ENCODE peak calls at places on chromosome 20, in six cellular contexts. X is A549, A is K562, C is GM12878, I is HepG2, W is endothelial cell of umbilical vein. P is an unnamed sample.

GRCh38 chr20:1327827-1328679 is 886 bp downstream of the SDCBP2 start:
- DNase-seq in X (no peak), A (no peak), C (no peak), I (peak), W (no peak), P (no peak)

GRCh38 chr20:59645316-59645715 is 41.0 kb downstream of the PHACTR3 start:
- DNase-seq in X (no peak), A (no peak), C (no peak), I (no peak), W (no peak), P (no peak)

GRCh38 chr20:58545565-58546195 is 30.5 kb upstream of the APCDD1L start:
- DNase-seq in X (no peak), A (no peak), C (no peak), I (no peak), W (no peak), P (no peak)

GRCh38 chr20:19347943-19348456 is 135.6 kb downstream of the SLC24A3 start:
- DNase-seq in X (no peak), A (no peak), C (peak), I (no peak), W (no peak), P (no peak)

GRCh38 chr20:37385176-37385575 is 39.2 kb downstream of the SRC start:
- DNase-seq in X (no peak), A (no peak), C (no peak), I (no peak), W (no peak), P (no peak)

GRCh38 chr20:7085448-7085847 is 318.0 kb downstream of the BMP2 start:
- DNase-seq in X (no peak), A (no peak), C (no peak), I (no peak), W (peak), P (no peak)

GRCh38 chr20:31278178-31278577 is 20.7 kb downstream of the DEFB115 start:
- DNase-seq in X (no peak), A (no peak), C (no peak), I (no peak), W (no peak), P (no peak)

GRCh38 chr20:59082981-59083380 is 40.4 kb upstream of the PRELID3B start:
- DNase-seq in X (peak), A (no peak), C (no peak), I (no peak), W (no peak), P (no peak)

GRCh38 chr20:25421107-25421506 is 13.6 kb downstream of the GINS1 start:
- DNase-seq in X (no peak), A (no peak), C (no peak), I (no peak), W (no peak), P (no peak)

DNA sequence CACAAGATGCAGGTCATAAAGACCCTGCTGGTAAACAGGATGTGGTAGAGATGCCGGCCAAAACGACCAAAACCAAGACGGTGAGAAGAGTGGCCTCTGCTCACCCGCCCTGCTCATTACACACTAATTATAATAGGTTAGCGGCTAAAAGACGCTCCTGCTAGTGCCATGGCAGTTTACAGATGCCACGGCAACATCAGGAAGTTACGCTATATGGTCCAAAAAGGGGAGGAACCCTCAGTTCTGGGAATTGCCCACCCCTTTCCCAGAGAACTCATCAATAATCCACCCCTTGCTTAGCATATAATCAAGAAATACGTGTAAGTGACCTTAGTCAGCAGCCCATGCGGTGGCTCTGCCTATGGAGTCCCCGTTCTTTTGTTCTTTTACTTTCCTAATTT is 17.6 kb downstream of the BHLHE23 start:
- DNase-seq in X (no peak), A (no peak), C (no peak), I (no peak), W (no peak), P (no peak)
- H3K4me3 ChIP-seq in X (no peak), A (no peak), C (peak), I (no peak), W (no peak), P (no peak)

GRCh38 chr20:52791091-52791490 is 181.1 kb upstream of the TSHZ2 start:
- DNase-seq in X (no peak), A (no peak), C (no peak), I (no peak), W (no peak), P (no peak)
- TF ChIP-seq MYC in X (no peak), A (no peak), C (no peak), I (no peak), W (no peak), P (no peak)

GRCh38 chr20:2468581-2469407 is 1.8 kb downstream of the SNRPB start:
- DNase-seq in X (no peak), A (no peak), C (no peak), I (no peak), W (no peak), P (no peak)
- H3K4me3 ChIP-seq in X (peak), A (peak), C (peak), I (peak), W (peak), P (peak)

DNA sequence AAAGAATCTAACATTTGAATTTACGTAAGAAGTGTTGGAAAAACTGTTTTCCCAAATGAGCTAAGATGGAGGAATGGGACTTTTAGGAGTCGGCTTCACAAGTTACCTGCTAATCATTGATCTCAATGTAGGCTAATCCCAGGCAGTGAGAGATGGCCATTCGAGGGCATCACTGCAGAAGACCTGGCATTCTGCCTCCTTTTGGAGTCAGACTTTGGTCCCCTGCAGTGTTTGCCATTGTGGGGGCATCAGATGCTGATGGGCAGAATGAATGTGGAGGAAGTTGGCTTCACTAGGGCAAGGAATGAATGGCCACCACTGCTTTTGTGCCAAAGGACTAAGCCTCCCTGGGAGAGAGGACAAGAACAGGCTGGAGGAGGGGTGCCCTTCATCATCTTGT is 55.7 kb upstream of the NKX2-2 start:
- DNase-seq in X (no peak), A (no peak), C (no peak), I (no peak), W (no peak), P (no peak)
- TF ChIP-seq MYC in X (no peak), A (no peak), C (no peak), I (no peak), W (no peak), P (no peak)

DNA sequence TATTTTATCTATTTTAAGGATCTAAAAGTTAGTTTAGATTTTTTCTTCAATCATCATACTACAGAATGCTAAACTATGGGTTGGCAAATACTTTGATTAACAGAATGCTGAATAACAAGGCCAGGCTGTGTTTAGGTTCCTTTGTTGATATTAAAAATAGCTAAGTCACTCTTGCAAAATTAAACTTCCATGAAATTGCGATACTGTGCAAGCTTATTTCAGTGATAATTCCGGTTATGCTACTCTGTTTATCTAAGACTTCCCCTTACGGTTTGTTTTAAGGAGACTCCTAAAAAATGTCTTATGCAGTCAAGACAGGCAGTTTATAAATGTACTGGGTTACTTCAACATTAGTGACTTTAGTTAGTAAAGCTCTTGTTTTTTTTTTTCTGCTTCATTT is 2.7 kb downstream of the RNF24 start:
- DNase-seq in X (no peak), A (peak), C (no peak), I (no peak), W (no peak), P (peak)
- H3K4me3 ChIP-seq in X (no peak), A (no peak), C (no peak), I (no peak), W (no peak), P (peak)